ENCODE peak calls at places on chromosomes 16 and 17, in six cellular contexts. A is upper lobe of right lung, L is kidney glomerular epithelial cell, B is globus pallidus, H is neuronal stem cell, Y is T-cell. I is an unnamed sample.

GRCh38 chr17:382644-383533 is 30.3 kb upstream of the RPH3AL start:
- DNase-seq in A (no peak), L (peak), B (no peak), H (peak), Y (no peak), I (peak)

GRCh38 chr16:86951831-86952598 is 365.2 kb downstream of the C16orf95 start:
- DNase-seq in A (no peak), L (peak), B (no peak), H (no peak), Y (no peak), I (peak)

GRCh38 chr17:79781691-79782575 is 4.0 kb downstream of the CBX2 start:
- DNase-seq in A (peak), L (no peak), B (no peak), H (no peak), Y (no peak), I (no peak)

GRCh38 chr17:1630662-1631061 is 2.0 kb upstream of the SLC43A2 start:
- DNase-seq in A (no peak), L (no peak), B (no peak), H (no peak), Y (no peak), I (no peak)

GRCh38 chr17:77501751-77502625 is 361.2 kb downstream of the SEC14L1 start:
- DNase-seq in A (peak), L (no peak), B (no peak), H (no peak), Y (no peak), I (no peak)

GRCh38 chr17:58970966-58971575 is 135.6 kb downstream of the TRIM37 start:
- DNase-seq in A (no peak), L (no peak), B (no peak), H (no peak), Y (no peak), I (no peak)

GRCh38 chr17:6567528-6568185 is 11.3 kb upstream of the PITPNM3 start:
- DNase-seq in A (peak), L (no peak), B (no peak), H (no peak), Y (no peak), I (no peak)

GRCh38 chr17:19719365-19720209 is 3.2 kb upstream of the SLC47A2 start:
- DNase-seq in A (peak), L (peak), B (no peak), H (no peak), Y (no peak), I (no peak)

GRCh38 chr17:13631541-13631940 is 29.8 kb upstream of the HS3ST3A1 start:
- DNase-seq in A (no peak), L (no peak), B (no peak), H (no peak), Y (no peak), I (no peak)

GRCh38 chr17:82400830-82401229 is 17.3 kb upstream of the HEXD start:
- DNase-seq in A (peak), L (no peak), B (peak), H (no peak), Y (peak), I (no peak)

GRCh38 chr17:55458977-55459376 is 37.3 kb upstream of the MMD start:
- DNase-seq in A (no peak), L (peak), B (no peak), H (no peak), Y (no peak), I (peak)

GRCh38 chr17:45848405-45848804 is 3.7 kb downstream of the SPPL2C start:
- DNase-seq in A (no peak), L (no peak), B (no peak), H (no peak), Y (no peak), I (no peak)

GRCh38 chr16:84040823-84041391 is 1.7 kb downstream of the SLC38A8 start:
- DNase-seq in A (no peak), L (no peak), B (peak), H (no peak), Y (no peak), I (no peak)

GRCh38 chr17:38967290-38967738 is at the start of gene FBXO47:
- DNase-seq in A (peak), L (peak), B (peak), H (peak), Y (peak), I (peak)